ENCODE peak calls at places on chromosomes 4 and X, in four cellular contexts. One of them, this sample, is unnamed.

GRCh38 chr4:17665346-17665745 is 50.9 kb downstream of the MED28 start:
- DNase-seq in sigmoid colon: no peak
- DNase-seq in DND-41: no peak
- DNase-seq in coronary artery: no peak
- DNase-seq in this sample: no peak

GRCh38 chr4:187993827-187994226 is 1.7 kb upstream of the ZFP42 start:
- DNase-seq in coronary artery: no peak
- DNase-seq in DND-41: no peak
- DNase-seq in sigmoid colon: no peak
- DNase-seq in this sample: no peak

GRCh38 chr4:153785830-153786721 is 2.8 kb downstream of the SFRP2 start:
- DNase-seq in coronary artery: no peak
- DNase-seq in DND-41: no peak
- DNase-seq in sigmoid colon: no peak
- DNase-seq in this sample: no peak

GRCh38 chr4:102352774-102353173 is 7.5 kb upstream of the SLC39A8 start:
- DNase-seq in DND-41: no peak
- DNase-seq in sigmoid colon: no peak
- DNase-seq in coronary artery: no peak
- DNase-seq in this sample: no peak

GRCh38 chrX:42128587-42128986 is 205.2 kb upstream of the CASK start:
- DNase-seq in sigmoid colon: no peak
- DNase-seq in coronary artery: no peak
- DNase-seq in DND-41: peak
- DNase-seq in this sample: no peak

GRCh38 chr4:56728512-56728911 is 47.4 kb upstream of the HOPX start:
- DNase-seq in coronary artery: no peak
- DNase-seq in DND-41: no peak
- DNase-seq in sigmoid colon: peak
- DNase-seq in this sample: no peak

GRCh38 chrX:115892056-115892708 is 278.4 kb upstream of the AGTR2 start:
- DNase-seq in coronary artery: no peak
- DNase-seq in DND-41: no peak
- DNase-seq in sigmoid colon: no peak
- DNase-seq in this sample: no peak

GRCh38 chrX:313546-313945 is 5.0 kb downstream of the GTPBP6 start:
- DNase-seq in DND-41: no peak
- DNase-seq in coronary artery: no peak
- DNase-seq in sigmoid colon: peak
- DNase-seq in this sample: peak

GRCh38 chrX:145405012-145405411 is 157.7 kb downstream of the SPANXN1 start:
- DNase-seq in coronary artery: no peak
- DNase-seq in DND-41: peak
- DNase-seq in sigmoid colon: no peak
- DNase-seq in this sample: no peak

GRCh38 chr4:1449475-1449832 is 43.2 kb upstream of the NKX1-1 start:
- DNase-seq in sigmoid colon: no peak
- DNase-seq in coronary artery: no peak
- DNase-seq in DND-41: no peak
- DNase-seq in this sample: no peak

GRCh38 chr4:39698424-39699009 is 581 bp downstream of the UBE2K start:
- DNase-seq in coronary artery: peak
- DNase-seq in sigmoid colon: peak
- DNase-seq in DND-41: peak
- DNase-seq in this sample: no peak

GRCh38 chrX:16433021-16433420 is 216.9 kb upstream of the S100G start:
- DNase-seq in DND-41: no peak
- DNase-seq in coronary artery: no peak
- DNase-seq in sigmoid colon: no peak
- DNase-seq in this sample: no peak

GRCh38 chrX:55919367-55920221 is 202.0 kb downstream of the RRAGB start:
- DNase-seq in coronary artery: no peak
- DNase-seq in sigmoid colon: no peak
- DNase-seq in DND-41: no peak
- DNase-seq in this sample: no peak

GRCh38 chr4:150943126-150943525 is 72.0 kb downstream of the LRBA start:
- DNase-seq in DND-41: no peak
- DNase-seq in sigmoid colon: no peak
- DNase-seq in coronary artery: no peak
- DNase-seq in this sample: no peak

DNA sequence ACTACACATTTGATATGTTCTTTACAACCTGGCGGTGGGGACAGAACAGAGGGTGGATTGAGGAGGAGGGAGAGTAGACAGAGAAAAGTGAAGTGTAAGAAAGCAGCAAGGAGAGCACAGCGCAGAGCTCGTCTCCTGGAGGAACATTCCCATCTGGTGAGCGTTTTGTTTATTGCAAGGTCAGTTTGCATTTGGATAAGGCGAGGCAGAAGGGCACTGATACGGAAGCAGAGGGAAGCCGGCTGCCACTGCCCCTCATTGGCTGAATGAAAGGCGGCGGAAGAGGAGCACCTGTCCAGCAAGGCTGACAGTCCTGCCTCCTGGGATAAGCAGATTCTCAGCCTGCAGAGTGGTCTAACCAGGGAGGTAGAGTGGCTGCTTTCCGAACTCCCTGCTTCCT is 83.2 kb downstream of the GPR143 start:
- DNase-seq in DND-41: no peak
- DNase-seq in sigmoid colon: no peak
- DNase-seq in coronary artery: no peak
- DNase-seq in this sample: no peak
- TF ChIP-seq CTCF in DND-41: peak
- TF ChIP-seq CTCF in sigmoid colon: peak
- TF ChIP-seq CTCF in coronary artery: no peak
- TF ChIP-seq CTCF in this sample: peak

GRCh38 chr4:106818764-106819163 is 217.3 kb downstream of the DKK2 start:
- DNase-seq in coronary artery: no peak
- DNase-seq in DND-41: no peak
- DNase-seq in sigmoid colon: no peak
- DNase-seq in this sample: no peak
- TF ChIP-seq CTCF in coronary artery: no peak
- TF ChIP-seq CTCF in DND-41: peak
- TF ChIP-seq CTCF in sigmoid colon: no peak
- TF ChIP-seq CTCF in this sample: peak

GRCh38 chr4:7295917-7296660 is 103.8 kb downstream of the SORCS2 start:
- DNase-seq in sigmoid colon: no peak
- DNase-seq in DND-41: peak
- DNase-seq in coronary artery: no peak
- DNase-seq in this sample: peak
- TF ChIP-seq CTCF in sigmoid colon: peak
- TF ChIP-seq CTCF in DND-41: peak
- TF ChIP-seq CTCF in coronary artery: no peak
- TF ChIP-seq CTCF in this sample: peak

DNA sequence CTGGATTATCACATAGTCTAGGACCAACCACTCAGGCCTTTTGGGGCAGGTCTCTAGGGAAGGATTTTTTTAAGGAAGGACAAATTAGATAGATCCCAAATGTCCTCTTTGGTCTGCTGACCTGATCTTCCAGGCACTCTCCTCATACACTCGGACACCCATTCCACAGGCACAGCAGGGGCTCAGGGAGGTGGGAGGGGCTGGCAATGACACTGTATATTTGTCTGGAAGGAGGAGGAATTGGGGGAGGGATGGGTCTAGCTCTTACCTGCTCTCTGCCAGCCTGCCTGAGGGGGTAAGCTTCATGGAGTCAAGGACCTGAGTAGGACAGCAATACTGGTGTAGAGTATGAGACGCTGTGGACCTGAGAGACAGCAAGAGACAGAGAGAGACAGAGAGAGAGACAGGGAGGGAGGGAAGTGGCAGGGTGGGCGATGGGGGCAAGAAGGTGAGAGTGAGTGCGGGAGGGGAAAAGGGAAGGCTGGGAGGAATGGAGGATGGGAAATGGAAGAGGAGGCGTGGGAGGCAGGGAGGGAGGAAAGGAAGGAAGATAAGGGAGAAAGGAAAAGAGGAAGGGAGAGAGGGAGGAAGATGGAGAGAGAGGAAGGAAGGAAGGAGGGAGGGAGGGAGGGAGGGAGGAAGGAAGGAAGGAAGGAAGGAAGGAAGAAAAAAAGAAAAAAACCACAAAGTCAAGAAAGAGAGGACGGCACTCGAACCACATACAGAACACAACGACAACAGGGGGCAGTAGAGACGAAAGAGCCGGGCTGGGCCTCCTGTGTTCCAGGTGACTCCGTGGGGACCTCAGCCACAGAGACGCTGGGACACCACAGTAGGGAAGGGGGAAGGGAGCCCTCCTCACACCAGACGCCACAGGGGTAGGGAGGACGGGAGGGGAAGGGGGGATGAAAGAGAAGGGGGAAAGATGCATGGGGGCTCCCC is 1.8 kb downstream of the IQSEC2 start:
- DNase-seq in sigmoid colon: peak
- DNase-seq in coronary artery: no peak
- DNase-seq in DND-41: peak
- DNase-seq in this sample: no peak
- TF ChIP-seq CTCF in sigmoid colon: no peak
- TF ChIP-seq CTCF in coronary artery: no peak
- TF ChIP-seq CTCF in DND-41: peak
- TF ChIP-seq CTCF in this sample: peak

GRCh38 chrX:106752101-106752678 is 25.7 kb downstream of the RNF128 start:
- DNase-seq in coronary artery: no peak
- DNase-seq in DND-41: no peak
- DNase-seq in sigmoid colon: no peak
- DNase-seq in this sample: no peak
- TF ChIP-seq CTCF in coronary artery: no peak
- TF ChIP-seq CTCF in DND-41: no peak
- TF ChIP-seq CTCF in sigmoid colon: no peak
- TF ChIP-seq CTCF in this sample: peak

DNA sequence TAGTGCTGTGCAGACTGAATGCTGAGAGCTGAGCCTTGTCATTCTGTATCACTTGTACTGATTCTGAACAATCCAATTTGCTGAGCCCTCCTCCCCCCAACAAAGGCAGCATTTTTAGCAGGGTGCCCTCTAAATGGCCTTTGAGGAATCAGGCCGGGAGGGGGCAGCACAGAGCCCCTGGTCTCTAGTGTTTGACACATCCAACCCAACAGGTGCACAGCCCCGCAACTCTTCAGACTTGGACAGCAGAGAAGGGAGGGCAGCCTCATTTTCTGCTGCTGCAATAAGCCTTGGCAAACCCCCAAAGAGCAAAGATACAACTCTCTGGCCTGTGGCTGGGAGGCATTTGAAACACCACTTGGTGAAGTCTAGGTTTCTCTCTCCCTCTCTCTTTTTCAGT is 3.4 kb downstream of the ATP1B4 start:
- DNase-seq in DND-41: peak
- DNase-seq in coronary artery: no peak
- DNase-seq in sigmoid colon: no peak
- DNase-seq in this sample: no peak
- TF ChIP-seq CTCF in DND-41: peak
- TF ChIP-seq CTCF in coronary artery: no peak
- TF ChIP-seq CTCF in sigmoid colon: no peak
- TF ChIP-seq CTCF in this sample: peak

This sample was measured in chondrocyte.